ENCODE peak calls at places on chromosomes 11 and 22, in ten cellular contexts. Y is naive B cell, U is MG63, K is astrocyte, F is renal cortical epithelial cell, Z is NCI-H1436, T is cardiac muscle cell, I is IMR-90, J is AG04449, O is Ammon's horn. P is an unnamed sample.

GRCh38 chr11:19242184-19242932 is 1.6 kb upstream of the E2F8 start:
- DNase-seq in U (no peak), Y (no peak), Z (no peak), T (no peak), O (no peak), K (no peak), I (no peak), F (no peak), J (no peak), P (no peak)

GRCh38 chr22:26075233-26075632 is 94.0 kb upstream of the SEZ6L start:
- DNase-seq in O (no peak), Z (no peak), Y (no peak), U (no peak), T (no peak), I (no peak), J (no peak), F (no peak), K (no peak), P (no peak)

GRCh38 chr11:132872223-132872622 is 660.1 kb downstream of the OPCML start:
- DNase-seq in I (no peak), K (no peak), Y (no peak), T (no peak), J (no peak), F (no peak), O (no peak), Z (no peak), U (no peak), P (no peak)

GRCh38 chr11:134762248-134763029 is 350.4 kb upstream of the B3GAT1 start:
- DNase-seq in U (no peak), F (peak; percentile 4), I (peak; percentile 4), K (no peak), O (no peak), Y (no peak), Z (no peak), T (no peak), J (no peak), P (no peak)

GRCh38 chr11:119578466-119579220 is 150.4 kb downstream of the NECTIN1 start:
- DNase-seq in F (no peak), Z (peak; percentile 18), Y (no peak), O (no peak), U (no peak), K (no peak), T (no peak), I (no peak), J (no peak), P (no peak)

GRCh38 chr11:90343670-90344069 is 120.8 kb upstream of the CHORDC1 start:
- DNase-seq in Y (no peak), T (no peak), Z (no peak), O (no peak), F (no peak), U (no peak), K (no peak), J (no peak), I (no peak), P (no peak)

GRCh38 chr11:84558085-84558905 is 1068.8 kb downstream of the DLG2 start:
- DNase-seq in O (peak; percentile 77), I (peak; percentile 53), F (peak; percentile 73), K (peak; percentile 31), Y (peak; percentile 10), J (peak; percentile 28), U (peak; percentile 9), Z (peak; percentile 34), T (peak; percentile 66), P (no peak)

GRCh38 chr11:43687120-43687791 is 6.7 kb downstream of the HSD17B12 start:
- DNase-seq in F (peak; percentile 9), J (no peak), O (no peak), T (peak; percentile 39), Y (no peak), K (peak; percentile 20), I (peak; percentile 19), U (peak; percentile 9), Z (no peak), P (no peak)

GRCh38 chr11:24386551-24387404 is 110.1 kb upstream of the LUZP2 start:
- DNase-seq in O (peak; percentile 10), T (peak; percentile 56), J (peak; percentile 1), I (peak; percentile 68), F (peak; percentile 1), Y (no peak), Z (no peak), U (no peak), K (peak; percentile 26), P (no peak)

GRCh38 chr22:48885271-48885918 is 942.3 kb downstream of the BRD1 start:
- DNase-seq in Y (no peak), K (no peak), T (no peak), J (no peak), Z (no peak), O (no peak), I (no peak), F (no peak), U (no peak), P (no peak)

GRCh38 chr11:94632356-94632755 is 65.2 kb downstream of the PIWIL4 start:
- DNase-seq in T (no peak), J (no peak), F (no peak), I (no peak), Y (no peak), U (no peak), O (no peak), K (no peak), Z (no peak), P (no peak)

GRCh38 chr11:28366549-28367341 is 258.6 kb downstream of the METTL15 start:
- DNase-seq in I (peak; percentile 75), Y (no peak), U (no peak), J (no peak), F (peak; percentile 22), K (peak; percentile 46), T (peak; percentile 87), O (no peak), Z (no peak), P (no peak)

GRCh38 chr11:46237248-46238077 is 40.0 kb upstream of the CREB3L1 start:
- DNase-seq in Z (no peak), O (no peak), K (peak; percentile 85), T (peak; percentile 72), U (peak; percentile 79), J (no peak), F (peak; percentile 87), I (peak; percentile 92), Y (peak; percentile 5), P (no peak)